ENCODE peak calls at places on chromosomes 7 and 10, in nine cellular contexts. F is AG10803, Z is A172, D is kidney tubule cell, L is nephron progenitor cell, P is Peyer's patch, V is frontal cortex, U is endothelial cell, G is posterior cingulate gyrus. Y is an unnamed sample.

GRCh38 chr7:155456772-155457543 is 971 bp upstream of the EN2 start:
- DNase-seq in G (peak), L (peak), V (peak), F (peak), D (peak), Z (no peak), P (peak), U (peak), Y (peak)

GRCh38 chr7:51246258-51247245 is 70.1 kb downstream of the COBL start:
- DNase-seq in V (no peak), F (no peak), G (peak), U (no peak), L (no peak), P (peak), D (no peak), Z (no peak), Y (peak)

GRCh38 chr7:34107306-34107705 is 202.0 kb downstream of the BMPER start:
- DNase-seq in G (no peak), F (peak), P (no peak), U (no peak), Z (peak), V (no peak), L (no peak), D (no peak), Y (no peak)

GRCh38 chr10:24465899-24466615 is 257.1 kb downstream of the KIAA1217 start:
- DNase-seq in D (peak), P (no peak), Z (peak), V (no peak), G (no peak), F (peak), U (no peak), L (no peak), Y (no peak)

GRCh38 chr7:1459930-1460756 is 873 bp upstream of the MICALL2 start:
- DNase-seq in U (no peak), V (no peak), Z (no peak), G (no peak), L (no peak), P (no peak), D (no peak), F (peak), Y (no peak)

GRCh38 chr7:155856656-155857055 is 44.4 kb upstream of the SHH start:
- DNase-seq in F (no peak), D (peak), U (no peak), Z (no peak), G (no peak), V (no peak), P (no peak), L (no peak), Y (no peak)

GRCh38 chr7:134307320-134307719 is 9.4 kb downstream of the SLC35B4 start:
- DNase-seq in L (no peak), P (no peak), V (no peak), G (no peak), U (no peak), Z (no peak), F (peak), D (no peak), Y (no peak)

GRCh38 chr10:7471720-7472367 is 61.0 kb upstream of the SFMBT2 start:
- DNase-seq in F (no peak), Z (no peak), U (no peak), G (no peak), D (no peak), P (no peak), L (no peak), V (no peak), Y (no peak)

GRCh38 chr10:23294638-23295247 is 49.9 kb downstream of the C10orf67 start:
- DNase-seq in D (peak), L (no peak), P (no peak), V (no peak), G (no peak), U (no peak), Z (no peak), F (peak), Y (no peak)